ENCODE peak calls at places on chromosomes 4 and X, in five cellular contexts. H is activated B cell treated with CpG ODN at 0.5 μM for 24 hours, M is neuronal stem cell, I is type B pancreatic cell, C is EH. L is an unnamed sample.

GRCh38 chrX:40698851-40699250 is 36.5 kb downstream of the MED14 start:
- DNase-seq in H (no peak), M (no peak), I (no peak), C (no peak), L (no peak)

GRCh38 chr4:186726150-186726439 is 2.4 kb upstream of the FAT1 start:
- DNase-seq in H (no peak), M (no peak), I (no peak), C (no peak), L (no peak)

GRCh38 chrX:150365051-150365952 is 2.2 kb downstream of the MAMLD1 start:
- DNase-seq in H (peak; percentile 23), M (peak; percentile 57), I (peak; percentile 84), C (peak; percentile 63), L (peak; percentile 63)

GRCh38 chrX:132023896-132024386 is 839 bp downstream of the STK26 start:
- DNase-seq in H (no peak), M (peak; percentile 21), I (no peak), C (no peak), L (no peak)

GRCh38 chrX:54825716-54826428 is 18.3 kb downstream of the MAGED2 start:
- DNase-seq in H (no peak), M (no peak), I (no peak), C (no peak), L (no peak)

GRCh38 chrX:2397229-2397628 is 103.5 kb downstream of the DHRSX start:
- DNase-seq in H (no peak), M (no peak), I (no peak), C (no peak), L (no peak)

GRCh38 chrX:103100484-103100883 is 7.5 kb upstream of the NXF3 start:
- DNase-seq in H (no peak), M (no peak), I (no peak), C (no peak), L (no peak)

GRCh38 chr4:125132281-125132680 is 182.5 kb upstream of the FAT4 start:
- DNase-seq in H (no peak), M (no peak), I (no peak), C (peak; percentile 27), L (no peak)

GRCh38 chr4:27094785-27095184 is 234.1 kb downstream of the STIM2 start:
- DNase-seq in H (no peak), M (no peak), I (no peak), C (peak; percentile 9), L (no peak)

GRCh38 chr4:111546881-111547280 is 598.4 kb upstream of the FAM241A start:
- DNase-seq in H (no peak), M (no peak), I (no peak), C (no peak), L (no peak)

GRCh38 chr4:7719354-7720174 is 220.1 kb downstream of the AFAP1 start:
- DNase-seq in H (no peak), M (peak; percentile 73), I (peak; percentile 89), C (peak; percentile 44), L (peak; percentile 47)

GRCh38 chr4:21949073-21949457 is 493 bp upstream of the KCNIP4 start:
- DNase-seq in H (no peak), M (peak; percentile 14), I (peak; percentile 65), C (peak; percentile 8), L (peak; percentile 28)

GRCh38 chrX:150465856-150466775 is 102.3 kb upstream of the MTM1 start:
- DNase-seq in H (no peak), M (no peak), I (no peak), C (no peak), L (no peak)

GRCh38 chrX:74514384-74514783 is 93.1 kb downstream of the SLC16A2 start:
- DNase-seq in H (no peak), M (no peak), I (no peak), C (no peak), L (peak; percentile 22)

GRCh38 chrX:100939336-100939735 is 10.6 kb upstream of the XKRX start:
- DNase-seq in H (no peak), M (no peak), I (no peak), C (no peak), L (no peak)

GRCh38 chrX:17535229-17535628 is 160.2 kb downstream of the NHS start:
- DNase-seq in H (no peak), M (no peak), I (no peak), C (peak; percentile 47), L (peak; percentile 47)

GRCh38 chr4:62797221-62797620 is 1597.1 kb downstream of the ADGRL3 start:
- DNase-seq in H (no peak), M (no peak), I (no peak), C (no peak), L (no peak)

GRCh38 chrX:8235026-8235425 is 64.0 kb upstream of the VCX2 start:
- DNase-seq in H (no peak), M (no peak), I (no peak), C (no peak), L (no peak)

GRCh38 chrX:23493941-23494374 is 159.3 kb downstream of the PTCHD1 start:
- DNase-seq in H (no peak), M (no peak), I (no peak), C (peak; percentile 29), L (peak; percentile 27)

GRCh38 chr4:3489451-3489962 is 26.4 kb downstream of the DOK7 start:
- DNase-seq in H (no peak), M (no peak), I (no peak), C (no peak), L (no peak)

GRCh38 chr4:140568507-140569306 is at the start of gene UCP1:
- DNase-seq in H (peak; percentile 24), M (peak; percentile 54), I (no peak), C (peak; percentile 8), L (peak; percentile 6)

GRCh38 chr4:600850-601515 is 24.4 kb upstream of the PDE6B start:
- DNase-seq in H (no peak), M (no peak), I (no peak), C (no peak), L (no peak)

GRCh38 chr4:99390060-99390459 is 37.5 kb upstream of the ADH1C start:
- DNase-seq in H (no peak), M (no peak), I (no peak), C (peak; percentile 74), L (no peak)

GRCh38 chr4:153809916-153810810 is 21.3 kb upstream of the SFRP2 start:
- DNase-seq in H (no peak), M (no peak), I (no peak), C (no peak), L (no peak)

L was measured in cardiac muscle cell.